ENCODE peak calls at places on chromosomes 1 and 21, in ten cellular contexts. Q is NCI-H1105; G is foreskin fibroblast; I is activated naive CD8-positive, alpha-beta T cell treated with anti-CD3 and anti-CD28 coated beads, Interleukin-2, amount 50 U/mL, for 24 hours; U is astrocyte of the spinal cord; C is activated CD4-positive, alpha-beta T cell treated with anti-CD3 and anti-CD28 coated beads for 48 hours; L is H9; P is stimulated activated CD4-positive, alpha-beta T cell treated with anti-CD3 and anti-CD28 coated beads, Interleukin-1b, Interleukin-23, amount 100 ng/mL, for 1 hour; O is stimulated activated CD8-positive, alpha-beta memory T cell treated with anti-CD3 and anti-CD28 coated beads, Interleukin-7, amount 100 ng/mL, for 4 hours; V is brain microvascular endothelial cell. R is an unnamed sample.

GRCh38 chr1:197911172-197911856 is 5.9 kb upstream of the LHX9 start:
- DNase-seq in C (peak), U (no peak), O (no peak), I (no peak), P (no peak), V (no peak), G (no peak), Q (peak), L (peak), R (no peak)

GRCh38 chr1:1253972-1254666 is 7.6 kb upstream of the C1QTNF12 start:
- DNase-seq in O (no peak), V (no peak), G (no peak), P (no peak), C (no peak), U (no peak), L (no peak), Q (no peak), I (no peak), R (no peak)

GRCh38 chr1:230073371-230074035 is 6.5 kb downstream of the GALNT2 start:
- DNase-seq in U (peak), Q (no peak), C (no peak), O (no peak), G (peak), I (no peak), P (no peak), L (no peak), V (peak), R (no peak)

GRCh38 chr1:191888996-191889622 is 269.2 kb upstream of the RGS18 start:
- DNase-seq in L (no peak), U (no peak), O (no peak), C (no peak), P (no peak), V (no peak), I (no peak), Q (peak), G (peak), R (no peak)

GRCh38 chr1:107273515-107273914 is 132.7 kb downstream of the NTNG1 start:
- DNase-seq in L (no peak), O (no peak), I (no peak), U (no peak), G (peak), V (no peak), C (no peak), P (no peak), Q (no peak), R (no peak)

GRCh38 chr1:241591317-241591716 is 48.9 kb downstream of the CHML start:
- DNase-seq in Q (no peak), U (peak), P (no peak), I (no peak), O (no peak), C (no peak), L (no peak), G (peak), V (no peak), R (no peak)

GRCh38 chr1:82934069-82934468 is 1064.9 kb downstream of the TTLL7 start:
- DNase-seq in Q (peak), G (no peak), V (no peak), L (no peak), P (no peak), C (no peak), U (no peak), O (no peak), I (no peak), R (no peak)

GRCh38 chr1:3597599-3597964 is 13.7 kb downstream of the MEGF6 start:
- DNase-seq in Q (no peak), O (no peak), C (peak), L (no peak), V (no peak), P (no peak), G (no peak), I (peak), U (no peak), R (no peak)

GRCh38 chr1:201645956-201646355 is 107.0 kb downstream of the NAV1 start:
- DNase-seq in I (no peak), O (no peak), P (no peak), Q (no peak), L (no peak), U (no peak), C (no peak), V (no peak), G (peak), R (no peak)

GRCh38 chr1:62417351-62417999 is 19.4 kb upstream of the USP1 start:
- DNase-seq in Q (no peak), G (peak), L (no peak), V (no peak), P (no peak), I (no peak), U (peak), C (no peak), O (no peak), R (no peak)

GRCh38 chr1:167717351-167717750 is 4.4 kb upstream of the MPZL1 start:
- DNase-seq in I (no peak), C (no peak), U (no peak), G (peak), Q (no peak), O (no peak), P (no peak), L (no peak), V (no peak), R (no peak)

GRCh38 chr1:209607102-209607794 is 23.7 kb downstream of the CAMK1G start:
- DNase-seq in U (no peak), P (peak), C (peak), L (no peak), O (no peak), V (peak), Q (no peak), I (peak), G (peak), R (no peak)

GRCh38 chr1:125064481-125064880 is 3879.7 kb downstream of the SRGAP2C start:
- DNase-seq in L (no peak), Q (no peak), U (no peak), G (no peak), O (no peak), C (no peak), I (no peak), P (no peak), V (no peak), R (no peak)

GRCh38 chr1:65114312-65114711 is 33.7 kb upstream of the AK4 start:
- DNase-seq in G (no peak), V (no peak), I (no peak), L (no peak), U (peak), Q (peak), P (no peak), C (no peak), O (no peak), R (no peak)

GRCh38 chr1:54463259-54464030 is 57.3 kb upstream of the SSBP3 start:
- DNase-seq in Q (no peak), G (no peak), U (no peak), C (no peak), I (no peak), P (no peak), O (no peak), L (no peak), V (no peak), R (no peak)

GRCh38 chr1:202589190-202589680 is 121.0 kb downstream of the SYT2 start:
- DNase-seq in O (no peak), V (peak), Q (no peak), G (peak), L (peak), P (no peak), U (peak), I (no peak), C (no peak), R (peak)

GRCh38 chr1:18413906-18414305 is 66.8 kb upstream of the KLHDC7A start:
- DNase-seq in U (no peak), G (no peak), L (no peak), C (no peak), V (no peak), I (no peak), O (no peak), Q (no peak), P (no peak), R (no peak)

GRCh38 chr1:106937104-106937503 is 119.4 kb upstream of the PRMT6 start:
- DNase-seq in V (peak), O (no peak), U (peak), Q (no peak), C (peak), P (no peak), L (no peak), I (no peak), G (peak), R (peak)

GRCh38 chr1:20371411-20371810 is 80.7 kb downstream of the VWA5B1 start:
- DNase-seq in I (no peak), G (peak), P (no peak), Q (no peak), L (peak), U (peak), C (no peak), O (no peak), V (no peak), R (no peak)

GRCh38 chr1:31782766-31783410 is 18.7 kb upstream of the ADGRB2 start:
- DNase-seq in L (peak), U (no peak), P (no peak), O (no peak), I (no peak), C (no peak), Q (no peak), G (no peak), V (no peak), R (no peak)

GRCh38 chr1:179881642-179882252 is 338 bp upstream of the TOR1AIP1 start:
- DNase-seq in C (no peak), V (peak), P (no peak), L (no peak), U (peak), G (peak), I (no peak), O (no peak), Q (no peak), R (no peak)

GRCh38 chr1:156475568-156476500 is 24.7 kb downstream of the MEF2D start:
- DNase-seq in O (no peak), Q (no peak), V (no peak), U (no peak), C (no peak), L (no peak), P (no peak), I (no peak), G (peak), R (peak)

GRCh38 chr1:23736437-23737134 is 6.7 kb upstream of the ELOA start:
- DNase-seq in P (no peak), G (no peak), C (peak), O (no peak), V (no peak), L (no peak), I (no peak), U (no peak), Q (no peak), R (no peak)

GRCh38 chr1:100090471-100090870 is 42.3 kb downstream of the SASS6 start:
- DNase-seq in V (no peak), O (no peak), L (no peak), U (no peak), G (no peak), I (no peak), P (no peak), C (no peak), Q (no peak), R (no peak)

GRCh38 chr1:17982197-17982596 is 125.4 kb upstream of the IGSF21 start:
- DNase-seq in C (no peak), P (no peak), G (no peak), U (no peak), V (no peak), I (no peak), Q (no peak), O (no peak), L (no peak), R (no peak)

GRCh38 chr1:186812560-186812959 is 16.2 kb upstream of the PLA2G4A start:
- DNase-seq in C (no peak), L (no peak), P (no peak), G (peak), I (no peak), Q (no peak), V (peak), O (no peak), U (peak), R (no peak)

GRCh38 chr1:10634428-10635384 is 160.0 kb downstream of the PEX14 start:
- DNase-seq in Q (no peak), L (peak), U (no peak), I (no peak), P (no peak), O (no peak), C (no peak), V (no peak), G (peak), R (no peak)

GRCh38 chr1:177256153-177256814 is 85.5 kb downstream of the BRINP2 start:
- DNase-seq in I (peak), Q (peak), P (no peak), O (no peak), C (peak), U (peak), V (peak), G (peak), L (peak), R (peak)

GRCh38 chr1:51378871-51379270 is 48.5 kb upstream of the TTC39A start:
- DNase-seq in I (no peak), G (no peak), Q (no peak), P (no peak), C (no peak), V (no peak), O (no peak), U (no peak), L (no peak), R (no peak)

GRCh38 chr1:67052741-67053534 is 1.0 kb downstream of the SLC35D1 start:
- DNase-seq in O (peak), V (peak), P (no peak), U (peak), L (peak), Q (no peak), G (peak), C (peak), I (peak), R (no peak)

GRCh38 chr1:1307908-1308755 is at the start of the genes ACAP3 and PUSL1:
- DNase-seq in G (peak), L (peak), O (peak), Q (peak), U (peak), C (peak), V (peak), I (peak), P (peak), R (peak)

GRCh38 chr21:15837603-15838002 is 107.8 kb downstream of the USP25 start:
- DNase-seq in P (no peak), L (no peak), O (no peak), G (peak), V (no peak), I (no peak), C (no peak), Q (no peak), U (peak), R (no peak)

GRCh38 chr21:21114456-21114855 is 116.2 kb downstream of the NCAM2 start:
- DNase-seq in V (no peak), O (no peak), P (no peak), Q (no peak), I (no peak), U (no peak), G (no peak), C (no peak), L (no peak), R (no peak)

GRCh38 chr21:42833439-42833815 is 45.9 kb downstream of the WDR4 start:
- DNase-seq in G (peak), L (peak), U (no peak), C (peak), I (peak), V (no peak), Q (no peak), P (no peak), O (peak), R (peak)

R was measured in HFF-Myc.